ENCODE peak calls at places on chromosome 18, in five cellular contexts. One of them, this sample, is unnamed.

GRCh38 chr18:22503803-22504202 is 86.1 kb upstream of the CTAGE1 start:
- DNase-seq in RWPE2: no peak
- DNase-seq in Karpas-422: no peak
- DNase-seq in right cardiac atrium: peak; percentile 74
- DNase-seq in ovary: peak; percentile 41
- DNase-seq in this sample: no peak

GRCh38 chr18:56233595-56233994 is 404.8 kb downstream of the TXNL1 start:
- DNase-seq in Karpas-422: no peak
- DNase-seq in right cardiac atrium: peak; percentile 25
- DNase-seq in ovary: peak; percentile 35
- DNase-seq in RWPE2: no peak
- DNase-seq in this sample: no peak

GRCh38 chr18:58125183-58125582 is 81.2 kb downstream of the NEDD4L start:
- DNase-seq in right cardiac atrium: no peak
- DNase-seq in ovary: no peak
- DNase-seq in RWPE2: no peak
- DNase-seq in Karpas-422: no peak
- DNase-seq in this sample: no peak

GRCh38 chr18:76656925-76657324 is 161.9 kb upstream of the ZNF516 start:
- DNase-seq in RWPE2: no peak
- DNase-seq in ovary: no peak
- DNase-seq in right cardiac atrium: no peak
- DNase-seq in Karpas-422: no peak
- DNase-seq in this sample: peak; percentile 18

GRCh38 chr18:75474332-75474731 is 46.8 kb upstream of the SMIM21 start:
- DNase-seq in Karpas-422: no peak
- DNase-seq in RWPE2: no peak
- DNase-seq in ovary: no peak
- DNase-seq in right cardiac atrium: no peak
- DNase-seq in this sample: no peak

GRCh38 chr18:48991299-48992055 is 40.7 kb upstream of the SMAD7 start:
- DNase-seq in ovary: no peak
- DNase-seq in right cardiac atrium: peak; percentile 16
- DNase-seq in Karpas-422: no peak
- DNase-seq in RWPE2: no peak
- DNase-seq in this sample: no peak

GRCh38 chr18:35582899-35583558 is 1.5 kb downstream of the GALNT1 start:
- DNase-seq in right cardiac atrium: no peak
- DNase-seq in ovary: no peak
- DNase-seq in Karpas-422: peak; percentile 94
- DNase-seq in RWPE2: no peak
- DNase-seq in this sample: peak; percentile 4

GRCh38 chr18:72848534-72849237 is 19.1 kb downstream of the NETO1 start:
- DNase-seq in ovary: no peak
- DNase-seq in right cardiac atrium: no peak
- DNase-seq in RWPE2: peak; percentile 74
- DNase-seq in Karpas-422: no peak
- DNase-seq in this sample: no peak

GRCh38 chr18:14962626-14963025 is 214.7 kb downstream of the ANKRD30B start:
- DNase-seq in Karpas-422: no peak
- DNase-seq in RWPE2: no peak
- DNase-seq in right cardiac atrium: no peak
- DNase-seq in ovary: no peak
- DNase-seq in this sample: no peak

GRCh38 chr18:14963246-14963645 is 215.3 kb downstream of the ANKRD30B start:
- DNase-seq in Karpas-422: no peak
- DNase-seq in RWPE2: no peak
- DNase-seq in ovary: no peak
- DNase-seq in right cardiac atrium: no peak
- DNase-seq in this sample: no peak

GRCh38 chr18:14961991-14962390 is 214.0 kb downstream of the ANKRD30B start:
- DNase-seq in right cardiac atrium: no peak
- DNase-seq in Karpas-422: no peak
- DNase-seq in RWPE2: no peak
- DNase-seq in ovary: no peak
- DNase-seq in this sample: no peak

GRCh38 chr18:14958701-14959100 is 210.7 kb downstream of the ANKRD30B start:
- DNase-seq in RWPE2: no peak
- DNase-seq in ovary: no peak
- DNase-seq in Karpas-422: no peak
- DNase-seq in right cardiac atrium: no peak
- DNase-seq in this sample: no peak

DNA sequence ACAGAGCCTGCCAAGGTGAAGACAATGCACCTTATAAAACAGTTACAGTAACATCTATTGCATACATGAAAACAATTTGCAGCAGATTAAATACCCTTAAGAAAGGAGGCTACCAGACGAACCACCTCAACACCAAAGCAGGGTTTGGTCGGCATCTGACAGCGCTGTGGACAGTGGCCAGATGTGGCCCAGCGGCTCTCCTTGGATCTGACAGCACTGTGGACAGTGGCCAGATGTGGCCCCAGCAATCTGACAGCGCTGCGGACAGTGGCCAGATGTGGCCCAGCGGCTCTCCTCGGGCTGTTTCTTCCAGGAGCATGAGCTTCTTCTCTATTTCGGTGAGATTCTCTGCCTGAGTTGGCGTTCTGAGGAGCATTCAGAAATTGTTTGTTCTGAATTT is 211.6 kb downstream of the ANKRD30B start:
- DNase-seq in right cardiac atrium: no peak
- DNase-seq in ovary: no peak
- DNase-seq in RWPE2: no peak
- DNase-seq in Karpas-422: no peak
- DNase-seq in this sample: no peak
- H3K9me3 ChIP-seq in right cardiac atrium: no peaks in the 10 kb centered on the region
- H3K9me3 ChIP-seq in ovary: no peaks in the 10 kb centered on the region
- H3K9me3 ChIP-seq in RWPE2: no peaks in the 10 kb centered on the region
- H3K9me3 ChIP-seq in Karpas-422: peaks cover 5% of the 10 kb centered on the region
- H3K9me3 ChIP-seq in this sample: no peaks in the 10 kb centered on the region

GRCh38 chr18:71374294-71374693 is 1085.4 kb downstream of the SOCS6 start:
- DNase-seq in ovary: no peak
- DNase-seq in RWPE2: no peak
- DNase-seq in right cardiac atrium: no peak
- DNase-seq in Karpas-422: no peak
- DNase-seq in this sample: no peak

GRCh38 chr18:71370095-71370494 is 1081.2 kb downstream of the SOCS6 start:
- DNase-seq in Karpas-422: no peak
- DNase-seq in ovary: no peak
- DNase-seq in right cardiac atrium: no peak
- DNase-seq in RWPE2: no peak
- DNase-seq in this sample: no peak

GRCh38 chr18:71371951-71372605 is 1083.2 kb downstream of the SOCS6 start:
- DNase-seq in RWPE2: no peak
- DNase-seq in Karpas-422: no peak
- DNase-seq in right cardiac atrium: no peak
- DNase-seq in ovary: no peak
- DNase-seq in this sample: peak; percentile 34
- H3K9me3 ChIP-seq in RWPE2: no peaks in the 10 kb centered on the region
- H3K9me3 ChIP-seq in Karpas-422: peaks cover 59% of the 10 kb centered on the region
- H3K9me3 ChIP-seq in right cardiac atrium: no peaks in the 10 kb centered on the region
- H3K9me3 ChIP-seq in ovary: no peaks in the 10 kb centered on the region
- H3K9me3 ChIP-seq in this sample: no peaks in the 10 kb centered on the region

GRCh38 chr18:79898952-79899608 is 52.4 kb downstream of the SLC66A2 start:
- DNase-seq in ovary: no peak
- DNase-seq in RWPE2: peak; percentile 49
- DNase-seq in right cardiac atrium: peak; percentile 4
- DNase-seq in Karpas-422: no peak
- DNase-seq in this sample: no peak
- H3K9me3 ChIP-seq in ovary: no peaks in the 10 kb centered on the region
- H3K9me3 ChIP-seq in RWPE2: peaks cover 21% of the 10 kb centered on the region
- H3K9me3 ChIP-seq in right cardiac atrium: no peaks in the 10 kb centered on the region
- H3K9me3 ChIP-seq in Karpas-422: peaks cover 83% of the 10 kb centered on the region
- H3K9me3 ChIP-seq in this sample: no peaks in the 10 kb centered on the region

DNA sequence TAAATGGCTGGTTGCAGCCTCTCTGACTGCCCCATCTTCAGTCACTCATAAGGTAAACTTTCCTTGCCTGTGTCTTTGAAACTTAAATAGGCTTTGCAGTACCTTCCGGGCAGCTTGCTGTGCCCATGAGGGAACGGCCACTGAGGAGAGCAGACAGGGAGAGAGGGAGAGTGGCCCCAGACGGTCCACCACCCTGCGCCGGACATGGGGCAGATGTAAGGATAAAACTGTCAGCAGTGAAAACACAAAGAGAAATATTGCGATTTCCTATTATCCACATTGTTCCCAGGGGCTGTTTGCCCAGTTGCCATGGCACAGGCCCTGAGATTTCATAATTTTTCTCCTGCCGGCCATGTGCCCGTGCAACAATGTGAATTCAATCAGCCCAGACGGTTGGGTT is 265.9 kb upstream of the SALL3 start:
- DNase-seq in ovary: no peak
- DNase-seq in RWPE2: no peak
- DNase-seq in Karpas-422: no peak
- DNase-seq in right cardiac atrium: no peak
- DNase-seq in this sample: no peak
- H3K9me3 ChIP-seq in ovary: no peaks in the 10 kb centered on the region
- H3K9me3 ChIP-seq in RWPE2: no peaks in the 10 kb centered on the region
- H3K9me3 ChIP-seq in Karpas-422: no peaks in the 10 kb centered on the region
- H3K9me3 ChIP-seq in right cardiac atrium: no peaks in the 10 kb centered on the region
- H3K9me3 ChIP-seq in this sample: no peaks in the 10 kb centered on the region

GRCh38 chr18:13700153-13700552 is 26.2 kb downstream of the FAM210A start:
- DNase-seq in right cardiac atrium: no peak
- DNase-seq in RWPE2: no peak
- DNase-seq in Karpas-422: peak; percentile 71
- DNase-seq in ovary: no peak
- DNase-seq in this sample: no peak
- H3K9me3 ChIP-seq in right cardiac atrium: no peaks in the 10 kb centered on the region
- H3K9me3 ChIP-seq in RWPE2: peaks cover 20% of the 10 kb centered on the region
- H3K9me3 ChIP-seq in Karpas-422: peaks cover 24% of the 10 kb centered on the region
- H3K9me3 ChIP-seq in ovary: no peaks in the 10 kb centered on the region
- H3K9me3 ChIP-seq in this sample: no peaks in the 10 kb centered on the region

GRCh38 chr18:79896746-79897145 is 54.7 kb downstream of the SLC66A2 start:
- DNase-seq in RWPE2: no peak
- DNase-seq in right cardiac atrium: no peak
- DNase-seq in ovary: no peak
- DNase-seq in Karpas-422: no peak
- DNase-seq in this sample: no peak
- H3K9me3 ChIP-seq in RWPE2: peaks cover 22% of the 10 kb centered on the region
- H3K9me3 ChIP-seq in right cardiac atrium: no peaks in the 10 kb centered on the region
- H3K9me3 ChIP-seq in ovary: no peaks in the 10 kb centered on the region
- H3K9me3 ChIP-seq in Karpas-422: peaks cover 91% of the 10 kb centered on the region
- H3K9me3 ChIP-seq in this sample: no peaks in the 10 kb centered on the region

GRCh38 chr18:21085579-21086161 is 25.9 kb downstream of the ROCK1 start:
- DNase-seq in right cardiac atrium: no peak
- DNase-seq in RWPE2: no peak
- DNase-seq in Karpas-422: no peak
- DNase-seq in ovary: no peak
- DNase-seq in this sample: no peak

GRCh38 chr18:21093133-21093532 is 18.5 kb downstream of the ROCK1 start:
- DNase-seq in ovary: no peak
- DNase-seq in right cardiac atrium: no peak
- DNase-seq in RWPE2: no peak
- DNase-seq in Karpas-422: no peak
- DNase-seq in this sample: no peak

DNA sequence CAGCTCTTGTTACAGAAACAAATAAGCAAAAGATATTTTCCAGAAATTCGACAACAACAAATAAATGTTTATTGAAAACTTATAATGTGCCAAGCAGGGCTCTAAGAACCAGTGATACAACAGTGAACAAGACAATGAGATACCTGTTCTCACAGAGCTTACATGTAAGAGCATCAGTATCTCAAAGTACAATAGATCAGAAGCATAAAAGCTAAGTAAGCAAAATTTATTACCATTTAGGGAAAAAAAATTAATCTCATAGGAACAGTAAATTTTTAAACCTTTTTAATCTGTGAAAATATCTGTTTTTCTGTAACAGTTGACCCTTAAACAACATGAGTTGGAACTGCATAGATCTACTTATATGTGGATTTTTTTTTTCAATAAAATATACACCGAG is 20.9 kb downstream of the ROCK1 start:
- DNase-seq in RWPE2: no peak
- DNase-seq in ovary: no peak
- DNase-seq in right cardiac atrium: no peak
- DNase-seq in Karpas-422: no peak
- DNase-seq in this sample: no peak
- H3K9me3 ChIP-seq in RWPE2: no peaks in the 10 kb centered on the region
- H3K9me3 ChIP-seq in ovary: no peaks in the 10 kb centered on the region
- H3K9me3 ChIP-seq in right cardiac atrium: no peaks in the 10 kb centered on the region
- H3K9me3 ChIP-seq in Karpas-422: no peaks in the 10 kb centered on the region
- H3K9me3 ChIP-seq in this sample: no peaks in the 10 kb centered on the region

GRCh38 chr18:79901665-79902064 is 49.8 kb downstream of the SLC66A2 start:
- DNase-seq in Karpas-422: no peak
- DNase-seq in RWPE2: no peak
- DNase-seq in ovary: no peak
- DNase-seq in right cardiac atrium: no peak
- DNase-seq in this sample: no peak

GRCh38 chr18:79902075-79902474 is 49.4 kb downstream of the SLC66A2 start:
- DNase-seq in RWPE2: no peak
- DNase-seq in ovary: no peak
- DNase-seq in Karpas-422: no peak
- DNase-seq in right cardiac atrium: no peak
- DNase-seq in this sample: no peak

GRCh38 chr18:79900610-79901570 is 50.6 kb downstream of the SLC66A2 start:
- DNase-seq in ovary: no peak
- DNase-seq in RWPE2: peak; percentile 43
- DNase-seq in right cardiac atrium: peak; percentile 6
- DNase-seq in Karpas-422: no peak
- DNase-seq in this sample: no peak

GRCh38 chr18:79899609-79900435 is 51.6 kb downstream of the SLC66A2 start:
- DNase-seq in RWPE2: peak; percentile 45
- DNase-seq in Karpas-422: no peak
- DNase-seq in right cardiac atrium: no peak
- DNase-seq in ovary: no peak
- DNase-seq in this sample: no peak

GRCh38 chr18:79897940-79898625 is 53.4 kb downstream of the SLC66A2 start:
- DNase-seq in Karpas-422: no peak
- DNase-seq in ovary: no peak
- DNase-seq in RWPE2: no peak
- DNase-seq in right cardiac atrium: peak; percentile 3
- DNase-seq in this sample: no peak
- H3K9me3 ChIP-seq in Karpas-422: peaks cover 87% of the 10 kb centered on the region
- H3K9me3 ChIP-seq in ovary: no peaks in the 10 kb centered on the region
- H3K9me3 ChIP-seq in RWPE2: peaks cover 21% of the 10 kb centered on the region
- H3K9me3 ChIP-seq in right cardiac atrium: no peaks in the 10 kb centered on the region
- H3K9me3 ChIP-seq in this sample: no peaks in the 10 kb centered on the region